ENCODE peak calls at places on chromosomes 6 and 20, in ten cellular contexts. I, U, H, G, L, P, B, Q, M and R are unnamed samples.

GRCh38 chr20:49583669-49584417 is 15.9 kb upstream of the PTGIS start:
- DNase-seq in I (peak; percentile 99), P (no peak), H (peak; percentile 68), L (no peak), B (no peak), Q (peak; percentile 58), G (no peak), U (no peak), M (no peak), R (peak; percentile 80)

GRCh38 chr6:48109902-48110301 is 1.1 kb downstream of the PTCHD4 start:
- DNase-seq in I (no peak), P (no peak), U (no peak), H (peak; percentile 41), L (no peak), B (no peak), G (no peak), M (no peak), Q (no peak), R (no peak)

GRCh38 chr20:63194007-63194820 is 21.7 kb downstream of the YTHDF1 start:
- DNase-seq in P (no peak), U (no peak), Q (no peak), I (no peak), G (no peak), B (no peak), H (peak; percentile 59), M (no peak), L (no peak), R (no peak)

GRCh38 chr20:58695895-58696375 is 3.3 kb downstream of the NPEPL1 start:
- DNase-seq in B (no peak), Q (no peak), G (no peak), U (no peak), M (no peak), P (no peak), H (no peak), L (no peak), I (no peak), R (no peak)

GRCh38 chr20:9838035-9838377 is 870 bp downstream of the PAK5 start:
- DNase-seq in P (no peak), Q (peak; percentile 74), M (no peak), U (no peak), B (no peak), I (no peak), G (no peak), L (no peak), H (no peak), R (no peak)

GRCh38 chr6:108200631-108201030 is 34.8 kb downstream of the NR2E1 start:
- DNase-seq in M (no peak), B (no peak), G (no peak), U (no peak), H (peak; percentile 96), I (peak; percentile 94), L (no peak), P (no peak), Q (no peak), R (no peak)

GRCh38 chr20:2042400-2042799 is 48.5 kb upstream of the PDYN start:
- DNase-seq in M (no peak), I (no peak), H (peak; percentile 26), B (no peak), P (no peak), U (no peak), L (no peak), Q (no peak), G (no peak), R (peak; percentile 16)

GRCh38 chr6:90483116-90483839 is 103.6 kb downstream of the MAP3K7 start:
- DNase-seq in U (no peak), M (no peak), Q (no peak), P (no peak), H (no peak), G (no peak), B (no peak), I (no peak), L (no peak), R (no peak)

GRCh38 chr6:36459483-36459882 is 16.7 kb downstream of the KCTD20 start:
- DNase-seq in L (no peak), M (no peak), B (no peak), P (no peak), H (no peak), Q (no peak), G (no peak), U (no peak), I (no peak), R (no peak)